ENCODE peak calls at places on chromosomes 3 and 15, in five cellular contexts. P is colonic mucosa, Q is sigmoid colon, J is A549, U is body of pancreas. K is an unnamed sample.
A peak's percentile ranks its signal among the peaks of the same experiment; 100 is the strongest.

GRCh38 chr3:186217820-186218164 is 108.9 kb upstream of the ETV5 start:
- DNase-seq in Q (no peak), J (no peak), P (no peak), U (no peak), K (no peak)

GRCh38 chr15:77966540-77967290 is 110.8 kb downstream of the TBC1D2B start:
- DNase-seq in U (peak; percentile 32), P (peak; percentile 50), Q (peak; percentile 74), J (peak; percentile 92), K (no peak)

GRCh38 chr3:139328356-139328755 is 15.5 kb upstream of the MRPS22 start:
- DNase-seq in Q (no peak), J (no peak), U (no peak), P (no peak), K (no peak)

GRCh38 chr15:100902436-100903190 is 16.5 kb upstream of the LRRK1 start:
- DNase-seq in Q (peak; percentile 97), J (no peak), P (peak; percentile 82), U (peak; percentile 97), K (peak; percentile 93)

GRCh38 chr3:66991478-66991877 is 6.6 kb upstream of the KBTBD8 start:
- DNase-seq in P (no peak), Q (no peak), J (no peak), U (no peak), K (no peak)

GRCh38 chr15:72162569-72162968 is 35.0 kb downstream of the GRAMD2A start:
- DNase-seq in U (no peak), Q (no peak), J (no peak), P (no peak), K (no peak)

GRCh38 chr15:100712226-100712625 is 109.8 kb downstream of the ASB7 start:
- DNase-seq in J (no peak), P (peak; percentile 36), U (no peak), Q (peak; percentile 86), K (no peak)

GRCh38 chr3:68249265-68249664 is 594.9 kb upstream of the SUCLG2 start:
- DNase-seq in U (no peak), Q (no peak), J (no peak), P (no peak), K (no peak)

GRCh38 chr3:151168269-151169094 is 34.5 kb downstream of the GPR171 start:
- DNase-seq in J (peak; percentile 59), P (peak; percentile 89), Q (peak; percentile 84), U (peak; percentile 81), K (peak; percentile 80)

GRCh38 chr3:177419904-177420601 is 222.8 kb upstream of the TBL1XR1 start:
- DNase-seq in P (no peak), U (no peak), Q (no peak), J (no peak), K (no peak)

GRCh38 chr15:101129851-101130250 is 122.0 kb downstream of the CHSY1 start:
- DNase-seq in Q (no peak), U (no peak), J (no peak), P (no peak), K (no peak)

GRCh38 chr3:29281265-29282228 is 676 bp downstream of the RBMS3 start:
- DNase-seq in Q (peak; percentile 69), P (no peak), J (no peak), U (no peak), K (peak; percentile 40)

GRCh38 chr3:25856902-25857518 is 67.1 kb downstream of the OXSM start:
- DNase-seq in P (no peak), Q (no peak), U (peak; percentile 35), J (peak; percentile 32), K (no peak)

GRCh38 chr15:70199124-70199482 is 101.4 kb upstream of the TLE3 start:
- DNase-seq in P (no peak), Q (no peak), U (no peak), J (no peak), K (no peak)

GRCh38 chr3:159045279-159045678 is 243.4 kb downstream of the MFSD1 start:
- DNase-seq in Q (no peak), U (no peak), P (no peak), J (no peak), K (no peak)

GRCh38 chr3:109131276-109131675 is 5.2 kb upstream of the C3orf85 start:
- DNase-seq in U (no peak), J (no peak), P (no peak), Q (no peak), K (no peak)

GRCh38 chr15:31503758-31504461 is 177.3 kb downstream of the KLF13 start:
- DNase-seq in P (peak; percentile 10), U (no peak), Q (no peak), J (no peak), K (no peak)

GRCh38 chr3:167909443-167910287 is 174.1 kb downstream of the SERPINI1 start:
- DNase-seq in P (no peak), U (no peak), J (no peak), Q (no peak), K (no peak)

GRCh38 chr15:81133782-81134461 is at the start of gene CFAP161:
- DNase-seq in J (peak; percentile 33), P (peak; percentile 63), U (peak; percentile 78), Q (peak; percentile 86), K (peak; percentile 86)

GRCh38 chr3:183291511-183292031 is 38.5 kb downstream of the B3GNT5 start:
- DNase-seq in J (no peak), U (no peak), Q (no peak), P (no peak), K (no peak)

GRCh38 chr15:48718646-48719045 is 73.1 kb upstream of the FBN1 start:
- DNase-seq in J (no peak), Q (no peak), P (no peak), U (no peak), K (no peak)

DNA sequence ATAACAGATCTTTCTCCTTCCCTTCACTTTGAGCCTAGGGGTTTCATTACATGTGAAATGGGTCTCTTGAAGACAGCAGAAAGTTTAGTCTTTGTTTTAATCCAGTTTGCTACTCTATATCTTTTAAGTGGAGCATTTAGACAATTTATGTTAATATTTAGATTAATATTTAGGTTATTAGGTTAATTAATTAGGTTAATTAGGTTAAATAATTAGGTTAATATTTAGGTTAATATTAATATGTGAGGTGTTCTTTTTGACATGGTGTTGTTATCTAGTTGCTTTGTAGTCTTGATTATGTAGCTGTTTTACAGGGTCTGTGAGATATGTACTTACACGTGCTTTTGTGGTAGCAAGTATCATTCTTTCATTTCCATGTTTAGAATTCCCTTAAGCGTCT is 312.9 kb downstream of the NEK10 start:
- DNase-seq in J (no peak), P (no peak), U (no peak), Q (no peak), K (no peak)
- H3K9me3 ChIP-seq in J (no peaks in the 10 kb centered on the region), P (no peaks in the 10 kb centered on the region), U (no peaks in the 10 kb centered on the region), Q (no peaks in the 10 kb centered on the region), K (no peaks in the 10 kb centered on the region)

DNA sequence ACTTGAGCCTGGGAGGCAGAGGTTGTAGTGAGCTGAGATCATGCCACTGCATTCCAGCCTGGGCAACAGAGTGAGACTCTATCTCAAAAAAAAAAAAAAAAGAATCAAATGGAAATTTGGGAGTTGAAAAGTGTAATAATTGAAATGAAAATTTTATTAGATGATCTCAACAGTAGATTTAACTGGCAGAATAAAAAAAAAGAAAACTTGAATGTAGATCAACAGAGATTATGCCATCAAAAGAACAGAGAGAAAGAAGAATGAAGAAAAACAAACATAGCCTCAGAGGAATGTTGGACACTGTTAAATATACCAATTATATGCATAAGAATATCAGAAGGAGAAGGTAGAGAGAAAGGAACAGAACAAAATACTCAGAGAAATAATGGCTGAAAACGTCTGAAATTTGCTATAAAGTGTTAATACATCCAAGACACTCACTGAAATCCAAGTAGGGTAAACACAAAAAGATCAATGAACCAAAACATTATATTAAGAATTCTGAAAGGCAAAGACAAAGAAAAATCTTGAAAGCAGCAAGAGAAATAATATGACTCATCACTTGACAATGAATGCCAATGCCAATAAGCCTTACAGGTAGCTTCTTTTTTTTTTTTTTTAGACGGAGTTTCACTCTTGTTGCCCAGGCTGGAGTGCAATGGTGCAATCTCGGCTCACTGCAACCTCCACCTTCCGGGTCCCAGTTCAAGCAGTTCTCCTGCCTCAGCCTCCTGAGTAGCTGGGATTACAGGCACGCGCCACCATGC is 14.6 kb upstream of the ELP6 start:
- DNase-seq in U (no peak), Q (no peak), J (no peak), P (no peak), K (no peak)
- TF ChIP-seq CTCF in U (no peak), Q (no peak), J (no peak), P (no peak), K (no peak)

GRCh38 chr15:23472033-23472432 is 25.0 kb upstream of the GOLGA6L2 start:
- DNase-seq in U (no peak), P (no peak), J (no peak), Q (no peak), K (no peak)
- H3K9me3 ChIP-seq in U (no peaks in the 10 kb centered on the region), P (no peaks in the 10 kb centered on the region), J (no peaks in the 10 kb centered on the region), Q (no peaks in the 10 kb centered on the region), K (no peaks in the 10 kb centered on the region)

GRCh38 chr15:52227456-52227855 is 36.3 kb upstream of the GNB5 start:
- DNase-seq in Q (peak; percentile 76), J (peak; percentile 93), U (peak; percentile 94), P (peak; percentile 71), K (peak; percentile 52)
- TF ChIP-seq CTCF in Q (peak; percentile 82), J (peak; percentile 68), U (peak; percentile 87), P (peak; percentile 80), K (peak; percentile 68)

GRCh38 chr15:25171856-25172687 is 217.3 kb downstream of the SNRPN start:
- DNase-seq in Q (peak; percentile 50), J (no peak), P (peak; percentile 9), U (no peak), K (peak; percentile 51)

GRCh38 chr15:25170781-25171110 is 216.0 kb downstream of the SNRPN start:
- DNase-seq in U (no peak), P (no peak), J (no peak), Q (peak; percentile 52), K (peak; percentile 42)

GRCh38 chr15:25172691-25173090 is 217.9 kb downstream of the SNRPN start:
- DNase-seq in P (no peak), Q (peak; percentile 55), J (no peak), U (no peak), K (peak; percentile 33)

GRCh38 chr15:25170113-25170731 is 215.4 kb downstream of the SNRPN start:
- DNase-seq in Q (peak; percentile 38), J (no peak), U (no peak), P (no peak), K (peak; percentile 61)

DNA sequence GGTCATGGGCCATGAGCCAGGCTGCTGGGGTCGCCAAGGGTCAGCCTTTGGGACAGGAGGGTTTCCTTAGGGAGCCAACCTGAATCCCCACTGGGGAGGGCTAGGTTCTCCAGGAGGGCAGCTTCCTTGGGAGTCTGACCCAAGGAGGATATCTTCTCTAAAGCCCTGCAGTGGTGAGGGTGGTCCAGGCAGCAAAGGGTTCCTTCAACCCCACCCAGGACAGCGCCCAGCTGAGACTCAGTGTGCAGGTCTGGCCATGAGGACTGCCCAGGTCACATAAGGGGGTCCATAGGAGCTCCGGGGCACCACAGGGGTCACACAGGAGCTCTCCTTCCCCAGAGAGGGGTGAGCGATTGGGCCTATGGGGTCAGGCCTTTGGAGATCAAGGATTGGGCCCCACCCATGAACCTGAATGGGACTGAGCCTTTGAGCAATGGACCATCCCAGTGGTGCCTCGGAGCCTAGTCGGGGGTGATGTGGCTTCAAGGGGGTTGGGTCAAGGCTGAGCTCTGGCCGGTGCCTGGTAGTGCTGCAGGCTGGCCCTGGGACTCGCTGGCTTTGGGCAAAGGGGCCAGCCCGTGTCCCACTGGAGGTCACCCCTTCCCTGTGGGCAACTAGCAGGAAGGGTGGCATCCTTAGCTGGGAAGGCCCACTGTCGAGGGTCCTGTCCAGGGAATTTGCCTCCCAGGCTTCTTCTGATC is 216.5 kb downstream of the SNRPN start:
- DNase-seq in Q (peak; percentile 51), P (peak; percentile 14), U (no peak), J (no peak), K (peak; percentile 46)
- H3K9me3 ChIP-seq in Q (peaks cover 6% of the 10 kb centered on the region), P (peaks cover 6% of the 10 kb centered on the region), U (no peaks in the 10 kb centered on the region), J (no peaks in the 10 kb centered on the region), K (peaks cover 19% of the 10 kb centered on the region)